ENCODE peak calls at places on chromosomes 1 and 21, in eight cellular contexts. S is lower lobe of right lung; B is naive thymus-derived CD4-positive, alpha-beta T cell; R is astrocyte; O is cardiac muscle cell; M is HCT116; N is OCI-LY7; W is endodermal cell. I is an unnamed sample. For H3K9me3, the result is how much of the 10 kb centered on the place peaks cover.

GRCh38 chr1:7295946-7296345 is 475.1 kb upstream of the VAMP3 start:
- DNase-seq in S (no peak), B (no peak), R (no peak), O (peak), M (no peak), N (no peak), W (no peak), I (no peak)

GRCh38 chr1:41482001-41482765 is 2.3 kb downstream of the EDN2 start:
- DNase-seq in S (peak), B (no peak), R (no peak), O (no peak), M (no peak), N (no peak), W (no peak), I (no peak)

GRCh38 chr1:213070399-213070798 is 19.4 kb downstream of the RPS6KC1 start:
- DNase-seq in S (no peak), B (no peak), R (peak), O (peak), M (no peak), N (peak), W (no peak), I (no peak)

GRCh38 chr1:10387611-10388386 is 11.1 kb upstream of the PGD start:
- DNase-seq in S (no peak), B (peak), R (peak), O (peak), M (no peak), N (peak), W (peak), I (no peak)

GRCh38 chr1:42801832-42802483 is 15.0 kb upstream of the ERMAP start:
- DNase-seq in S (no peak), B (no peak), R (no peak), O (no peak), M (no peak), N (no peak), W (no peak), I (no peak)

GRCh38 chr1:168335500-168335899 is 54.8 kb downstream of the TBX19 start:
- DNase-seq in S (no peak), B (no peak), R (no peak), O (peak), M (no peak), N (no peak), W (no peak), I (no peak)

GRCh38 chr1:242670019-242670418 is 145.5 kb upstream of the PLD5 start:
- DNase-seq in S (no peak), B (no peak), R (no peak), O (no peak), M (no peak), N (no peak), W (no peak), I (no peak)

GRCh38 chr1:6958407-6958806 is 173.2 kb downstream of the CAMTA1 start:
- DNase-seq in S (no peak), B (no peak), R (no peak), O (peak), M (no peak), N (no peak), W (no peak), I (no peak)

GRCh38 chr1:20080441-20081330 is 10.7 kb downstream of the PLA2G5 start:
- DNase-seq in S (no peak), B (no peak), R (no peak), O (no peak), M (no peak), N (peak), W (peak), I (no peak)

GRCh38 chr21:16912075-16912474 is 600.8 kb upstream of the CXADR start:
- DNase-seq in S (no peak), B (no peak), R (peak), O (peak), M (no peak), N (no peak), W (no peak), I (no peak)

GRCh38 chr1:230281531-230281930 is 144.6 kb downstream of the PGBD5 start:
- DNase-seq in S (peak), B (no peak), R (no peak), O (no peak), M (no peak), N (no peak), W (no peak), I (no peak)

GRCh38 chr1:71944006-71944405 is 338.3 kb downstream of the NEGR1 start:
- DNase-seq in S (no peak), B (no peak), R (no peak), O (no peak), M (no peak), N (no peak), W (no peak), I (no peak)

GRCh38 chr1:38026592-38027200 is 14.2 kb downstream of the UTP11 start:
- DNase-seq in S (peak), B (no peak), R (peak), O (peak), M (no peak), N (peak), W (peak), I (no peak)

GRCh38 chr1:26799479-26800133 is 11.9 kb downstream of the PIGV start:
- DNase-seq in S (no peak), B (no peak), R (peak), O (peak), M (peak), N (no peak), W (peak), I (no peak)

GRCh38 chr1:144551107-144551542 is 41.6 kb upstream of the PPIAL4F start:
- DNase-seq in S (no peak), B (no peak), R (no peak), O (no peak), M (no peak), N (no peak), W (no peak), I (no peak)

GRCh38 chr1:65946376-65946775 is 153.7 kb downstream of the PDE4B start:
- DNase-seq in S (no peak), B (no peak), R (no peak), O (no peak), M (no peak), N (no peak), W (no peak), I (no peak)

GRCh38 chr21:39022901-39023693 is 160.2 kb downstream of the PSMG1 start:
- DNase-seq in S (peak), B (no peak), R (peak), O (peak), M (no peak), N (no peak), W (peak), I (no peak)

GRCh38 chr1:216140650-216141547 is 282.3 kb downstream of the USH2A start:
- DNase-seq in S (no peak), B (no peak), R (no peak), O (no peak), M (no peak), N (no peak), W (peak), I (no peak)

GRCh38 chr1:177077734-177078489 is 86.6 kb downstream of the ASTN1 start:
- DNase-seq in S (no peak), B (no peak), R (peak), O (no peak), M (no peak), N (no peak), W (no peak), I (no peak)

GRCh38 chr1:99650021-99650420 is 4.1 kb downstream of the PALMD start:
- DNase-seq in S (no peak), B (no peak), R (no peak), O (peak), M (no peak), N (no peak), W (no peak), I (no peak)

GRCh38 chr1:245645894-245646293 is 491.1 kb downstream of the KIF26B start:
- DNase-seq in S (no peak), B (no peak), R (no peak), O (no peak), M (no peak), N (no peak), W (no peak), I (no peak)

GRCh38 chr1:152932170-152932811 is 14.7 kb upstream of the SPRR5 start:
- DNase-seq in S (no peak), B (no peak), R (no peak), O (no peak), M (no peak), N (no peak), W (no peak), I (no peak)
- H3K9me3 ChIP-seq in S (under half), B (under half), R (under half), O (under half), M (under half), N (under half), W (under half), I (under half)

DNA sequence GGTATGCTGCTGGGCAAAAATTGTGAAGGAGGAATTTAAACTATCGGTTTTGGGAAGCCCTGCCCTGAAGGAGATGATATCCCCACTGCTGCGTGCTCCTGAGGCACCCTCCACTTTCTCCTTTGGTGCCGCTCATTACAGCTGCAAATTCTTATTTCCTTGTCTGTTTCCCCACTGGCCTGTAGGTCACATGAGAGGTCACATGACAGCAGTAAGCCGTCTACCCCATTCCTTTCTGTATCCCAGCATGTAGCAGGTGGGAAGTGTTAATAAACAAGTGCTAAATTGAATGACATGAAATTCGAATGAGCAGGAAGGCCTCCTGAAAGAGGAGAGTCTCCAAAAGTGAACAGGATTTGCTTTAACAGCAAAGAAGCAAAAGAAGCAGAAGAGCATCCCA is 58.7 kb downstream of the GRIK3 start:
- DNase-seq in S (no peak), B (no peak), R (no peak), O (no peak), M (no peak), N (no peak), W (no peak), I (no peak)
- H3K9me3 ChIP-seq in S (under half), B (under half), R (under half), O (under half), M (under half), N (under half), W (under half), I (under half)

GRCh38 chr21:44462834-44463200 is 7.5 kb downstream of the LRRC3 start:
- DNase-seq in S (no peak), B (no peak), R (no peak), O (no peak), M (no peak), N (no peak), W (no peak), I (no peak)

GRCh38 chr21:44461438-44462089 is 6.3 kb downstream of the LRRC3 start:
- DNase-seq in S (no peak), B (no peak), R (no peak), O (no peak), M (no peak), N (no peak), W (no peak), I (no peak)

GRCh38 chr21:44462090-44462833 is 7.0 kb downstream of the LRRC3 start:
- DNase-seq in S (no peak), B (no peak), R (no peak), O (no peak), M (no peak), N (no peak), W (peak), I (no peak)

GRCh38 chr21:44464351-44464750 is 9.0 kb downstream of the LRRC3 start:
- DNase-seq in S (no peak), B (no peak), R (no peak), O (no peak), M (no peak), N (no peak), W (no peak), I (no peak)

DNA sequence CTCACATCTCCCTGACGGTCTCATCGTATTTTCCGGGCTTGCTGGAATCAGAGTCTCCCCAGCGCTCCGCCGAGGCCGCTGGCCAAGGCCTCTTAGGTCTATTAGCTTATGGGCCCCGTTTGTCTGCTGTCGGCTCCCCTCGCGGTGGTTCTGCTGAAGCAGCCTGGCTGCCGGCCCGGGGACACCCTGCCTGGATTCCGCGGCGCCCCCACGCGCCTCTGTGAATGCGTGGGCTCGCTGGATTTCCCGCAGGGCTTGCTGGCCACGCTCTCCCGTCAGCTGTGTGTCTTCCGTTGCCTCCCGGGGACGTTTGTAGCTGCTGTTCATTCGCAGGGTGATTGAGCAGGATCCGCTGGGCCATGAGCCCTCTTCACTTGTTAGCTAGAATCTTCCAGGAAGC is 8.4 kb downstream of the LRRC3 start:
- DNase-seq in S (no peak), B (no peak), R (no peak), O (peak), M (no peak), N (no peak), W (peak), I (no peak)
- H3K9me3 ChIP-seq in S (under half), B (under half), R (under half), O (under half), M (under half), N (under half), W (under half), I (under half)

GRCh38 chr1:152148991-152149390 is 10.0 kb downstream of the RPTN start:
- DNase-seq in S (no peak), B (no peak), R (peak), O (no peak), M (no peak), N (no peak), W (no peak), I (no peak)

GRCh38 chr1:152148051-152148450 is 11.0 kb downstream of the RPTN start:
- DNase-seq in S (no peak), B (no peak), R (no peak), O (no peak), M (no peak), N (no peak), W (no peak), I (no peak)

GRCh38 chr1:152143147-152143845 is 15.7 kb downstream of the RPTN start:
- DNase-seq in S (no peak), B (no peak), R (no peak), O (no peak), M (no peak), N (no peak), W (no peak), I (no peak)

GRCh38 chr1:152141971-152142584 is 16.9 kb downstream of the RPTN start:
- DNase-seq in S (peak), B (no peak), R (peak), O (peak), M (peak), N (peak), W (peak), I (no peak)

GRCh38 chr1:152145789-152146188 is 13.2 kb downstream of the RPTN start:
- DNase-seq in S (no peak), B (no peak), R (no peak), O (no peak), M (no peak), N (no peak), W (no peak), I (no peak)
- H3K9me3 ChIP-seq in S (under half), B (under half), R (under half), O (under half), M (under half), N (under half), W (under half), I (under half)

GRCh38 chr1:33424610-33425009 is 6.3 kb downstream of the PHC2 start:
- DNase-seq in S (no peak), B (no peak), R (peak), O (no peak), M (no peak), N (no peak), W (no peak), I (no peak)
- H3K9me3 ChIP-seq in S (under half), B (under half), R (under half), O (under half), M (under half), N (under half), W (under half), I (under half)

DNA sequence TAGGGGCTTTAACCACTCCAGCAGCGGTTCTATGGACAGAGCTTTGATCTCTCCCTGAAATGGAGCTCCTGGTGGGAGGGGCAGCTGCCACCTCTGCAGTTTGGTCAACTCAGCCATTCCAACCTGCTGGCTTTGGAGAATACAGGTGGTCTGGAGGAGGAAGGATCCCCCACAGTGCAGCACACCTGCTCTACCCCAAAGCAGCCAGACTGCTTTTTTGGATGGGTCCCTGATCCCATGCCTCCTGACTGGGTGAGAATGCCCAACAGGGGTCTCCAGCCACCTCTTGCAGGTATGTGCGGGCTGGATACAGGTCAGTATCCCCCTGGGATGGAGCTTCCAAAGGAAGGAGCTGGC is 53.9 kb downstream of the TPTE start:
- DNase-seq in S (no peak), B (no peak), R (no peak), O (no peak), M (no peak), N (no peak), W (no peak), I (no peak)
- H3K9me3 ChIP-seq in S (half or more), B (under half), R (under half), O (under half), M (under half), N (under half), W (half or more), I (under half)

GRCh38 chr1:1166642-1167415 is 6.9 kb upstream of the TTLL10 start:
- DNase-seq in S (no peak), B (no peak), R (no peak), O (no peak), M (no peak), N (no peak), W (no peak), I (no peak)

GRCh38 chr1:1165900-1166421 is 7.7 kb upstream of the TTLL10 start:
- DNase-seq in S (no peak), B (no peak), R (no peak), O (no peak), M (no peak), N (no peak), W (no peak), I (no peak)

GRCh38 chr1:1164361-1164700 is 9.3 kb upstream of the TTLL10 start:
- DNase-seq in S (no peak), B (no peak), R (no peak), O (no peak), M (no peak), N (no peak), W (no peak), I (no peak)

GRCh38 chr1:1164701-1165451 is 8.8 kb upstream of the TTLL10 start:
- DNase-seq in S (no peak), B (no peak), R (no peak), O (no peak), M (no peak), N (no peak), W (peak), I (no peak)

GRCh38 chr1:1165485-1165884 is 8.2 kb upstream of the TTLL10 start:
- DNase-seq in S (no peak), B (no peak), R (no peak), O (no peak), M (no peak), N (no peak), W (no peak), I (no peak)
- H3K9me3 ChIP-seq in S (under half), B (under half), R (under half), O (under half), M (under half), N (under half), W (under half), I (under half)

GRCh38 chr1:160916666-160917065 is 31.7 kb upstream of the ITLN1 start:
- DNase-seq in S (no peak), B (no peak), R (no peak), O (peak), M (no peak), N (no peak), W (no peak), I (no peak)
- H3K9me3 ChIP-seq in S (under half), B (under half), R (under half), O (under half), M (under half), N (under half), W (under half), I (under half)

DNA sequence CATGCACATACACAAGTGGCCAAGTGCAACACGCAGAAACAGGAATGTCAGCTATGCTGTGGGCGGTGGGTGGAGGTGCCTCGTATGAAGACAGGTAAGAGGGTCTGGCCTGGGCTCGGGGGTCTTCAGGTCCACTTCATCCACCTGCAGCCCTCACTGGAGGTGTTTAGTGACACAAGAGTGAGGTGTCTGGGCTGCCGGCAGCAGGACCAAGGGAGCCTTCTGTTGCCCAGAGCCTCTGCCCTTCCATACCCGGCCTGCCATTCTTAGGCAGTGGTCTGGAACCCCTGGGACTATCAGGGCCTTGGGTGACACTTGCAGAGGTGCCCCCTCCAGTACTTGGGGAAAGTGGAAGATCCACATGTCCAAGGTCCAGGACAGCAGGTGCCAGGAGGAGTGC is 21.7 kb upstream of the ACTRT2 start:
- DNase-seq in S (no peak), B (no peak), R (no peak), O (no peak), M (no peak), N (no peak), W (no peak), I (no peak)
- H3K9me3 ChIP-seq in S (under half), B (under half), R (under half), O (under half), M (under half), N (under half), W (under half), I (under half)